ENCODE peak calls at places on chromosomes 6 and 20, in eight cellular contexts. One of them, this sample, is unnamed.

GRCh38 chr6:111858347-111858746 is 14.9 kb downstream of the FYN start:
- DNase-seq in Kasumi-1: no peak
- DNase-seq in AML-193: no peak
- DNase-seq in ELR: no peak
- DNase-seq in AG08396: no peak
- DNase-seq in NB4: no peak
- DNase-seq in GM04504: no peak
- DNase-seq in choroid plexus epithelial cell: no peak
- DNase-seq in this sample: no peak

GRCh38 chr20:63005240-63005861 is 1.4 kb downstream of the BHLHE23 start:
- DNase-seq in Kasumi-1: no peak
- DNase-seq in NB4: no peak
- DNase-seq in choroid plexus epithelial cell: no peak
- DNase-seq in AG08396: no peak
- DNase-seq in GM04504: no peak
- DNase-seq in ELR: peak; percentile 19
- DNase-seq in AML-193: no peak
- DNase-seq in this sample: no peak

GRCh38 chr6:10579803-10580202 is 58.7 kb downstream of the GCNT2 start:
- DNase-seq in NB4: no peak
- DNase-seq in choroid plexus epithelial cell: no peak
- DNase-seq in Kasumi-1: no peak
- DNase-seq in AML-193: no peak
- DNase-seq in ELR: no peak
- DNase-seq in AG08396: no peak
- DNase-seq in GM04504: no peak
- DNase-seq in this sample: no peak

GRCh38 chr6:167469655-167470054 is 144.8 kb downstream of the TTLL2 start:
- DNase-seq in AG08396: no peak
- DNase-seq in NB4: no peak
- DNase-seq in ELR: no peak
- DNase-seq in choroid plexus epithelial cell: no peak
- DNase-seq in GM04504: no peak
- DNase-seq in AML-193: no peak
- DNase-seq in Kasumi-1: no peak
- DNase-seq in this sample: no peak

GRCh38 chr6:44701637-44702101 is 314.2 kb downstream of the CDC5L start:
- DNase-seq in ELR: peak; percentile 31
- DNase-seq in choroid plexus epithelial cell: no peak
- DNase-seq in AG08396: no peak
- DNase-seq in NB4: no peak
- DNase-seq in AML-193: no peak
- DNase-seq in GM04504: peak; percentile 47
- DNase-seq in Kasumi-1: no peak
- DNase-seq in this sample: no peak

GRCh38 chr6:16684195-16684689 is 77.0 kb downstream of the ATXN1 start:
- DNase-seq in choroid plexus epithelial cell: peak; percentile 59
- DNase-seq in GM04504: no peak
- DNase-seq in ELR: peak; percentile 44
- DNase-seq in AG08396: no peak
- DNase-seq in Kasumi-1: peak; percentile 92
- DNase-seq in AML-193: peak; percentile 97
- DNase-seq in NB4: peak; percentile 98
- DNase-seq in this sample: no peak

GRCh38 chr6:35499372-35499771 is 2.5 kb upstream of the TEAD3 start:
- DNase-seq in ELR: no peak
- DNase-seq in NB4: no peak
- DNase-seq in GM04504: no peak
- DNase-seq in Kasumi-1: no peak
- DNase-seq in AML-193: no peak
- DNase-seq in AG08396: no peak
- DNase-seq in choroid plexus epithelial cell: no peak
- DNase-seq in this sample: no peak

GRCh38 chr6:99821164-99821563 is 172.9 kb downstream of the MCHR2 start:
- DNase-seq in GM04504: no peak
- DNase-seq in NB4: no peak
- DNase-seq in AG08396: no peak
- DNase-seq in Kasumi-1: no peak
- DNase-seq in ELR: no peak
- DNase-seq in choroid plexus epithelial cell: no peak
- DNase-seq in AML-193: no peak
- DNase-seq in this sample: no peak

GRCh38 chr6:20879526-20879925 is 345.3 kb downstream of the CDKAL1 start:
- DNase-seq in AML-193: no peak
- DNase-seq in ELR: no peak
- DNase-seq in choroid plexus epithelial cell: peak; percentile 58
- DNase-seq in GM04504: no peak
- DNase-seq in AG08396: no peak
- DNase-seq in NB4: no peak
- DNase-seq in Kasumi-1: no peak
- DNase-seq in this sample: no peak

GRCh38 chr6:45959534-45960195 is 56.0 kb downstream of the CLIC5 start:
- DNase-seq in Kasumi-1: peak; percentile 10
- DNase-seq in ELR: peak; percentile 28
- DNase-seq in AG08396: no peak
- DNase-seq in AML-193: no peak
- DNase-seq in NB4: no peak
- DNase-seq in choroid plexus epithelial cell: peak; percentile 53
- DNase-seq in GM04504: no peak
- DNase-seq in this sample: peak; percentile 47

GRCh38 chr20:44714701-44715494 is at the start of gene CCN5:
- DNase-seq in choroid plexus epithelial cell: peak; percentile 88
- DNase-seq in NB4: peak; percentile 45
- DNase-seq in GM04504: no peak
- DNase-seq in ELR: peak; percentile 87
- DNase-seq in AG08396: peak; percentile 89
- DNase-seq in AML-193: no peak
- DNase-seq in Kasumi-1: no peak
- DNase-seq in this sample: peak; percentile 91

GRCh38 chr6:134774244-134774643 is 175.7 kb downstream of the ALDH8A1 start:
- DNase-seq in ELR: peak; percentile 72
- DNase-seq in GM04504: no peak
- DNase-seq in choroid plexus epithelial cell: peak; percentile 67
- DNase-seq in NB4: no peak
- DNase-seq in Kasumi-1: no peak
- DNase-seq in AG08396: peak; percentile 11
- DNase-seq in AML-193: no peak
- DNase-seq in this sample: no peak